ENCODE peak calls at places on chromosomes 11 and 22, in ten cellular contexts. One of them, this sample, is unnamed.
A peak's percentile ranks its signal among the peaks of the same experiment; 100 is the strongest.

GRCh38 chr11:75351541-75352416 is at the start of gene ARRB1:
- DNase-seq in AG09319: no peak
- DNase-seq in Calu3: peak; percentile 71
- DNase-seq in brain microvascular endothelial cell: peak; percentile 6
- DNase-seq in A549: peak; percentile 30
- DNase-seq in tibial nerve: peak; percentile 30
- DNase-seq in SK-N-SH: peak; percentile 92
- DNase-seq in CD4-positive, alpha-beta T cell: peak; percentile 61
- DNase-seq in spleen: peak; percentile 89
- DNase-seq in astrocyte of the spinal cord: no peak
- DNase-seq in this sample: peak; percentile 77

GRCh38 chr11:126137146-126137545 is 74.3 kb downstream of the RPUSD4 start:
- DNase-seq in AG09319: no peak
- DNase-seq in Calu3: no peak
- DNase-seq in brain microvascular endothelial cell: no peak
- DNase-seq in A549: no peak
- DNase-seq in tibial nerve: no peak
- DNase-seq in SK-N-SH: no peak
- DNase-seq in CD4-positive, alpha-beta T cell: no peak
- DNase-seq in spleen: no peak
- DNase-seq in astrocyte of the spinal cord: no peak
- DNase-seq in this sample: no peak

GRCh38 chr11:10731064-10731680 is 19.9 kb upstream of the CTR9 start:
- DNase-seq in AG09319: no peak
- DNase-seq in Calu3: no peak
- DNase-seq in brain microvascular endothelial cell: no peak
- DNase-seq in A549: no peak
- DNase-seq in tibial nerve: no peak
- DNase-seq in SK-N-SH: no peak
- DNase-seq in CD4-positive, alpha-beta T cell: no peak
- DNase-seq in spleen: no peak
- DNase-seq in astrocyte of the spinal cord: no peak
- DNase-seq in this sample: no peak

GRCh38 chr22:50206599-50206998 is 5.8 kb downstream of the SELENOO start:
- DNase-seq in AG09319: no peak
- DNase-seq in Calu3: peak; percentile 34
- DNase-seq in brain microvascular endothelial cell: peak; percentile 28
- DNase-seq in A549: peak; percentile 37
- DNase-seq in tibial nerve: no peak
- DNase-seq in SK-N-SH: peak; percentile 87
- DNase-seq in CD4-positive, alpha-beta T cell: no peak
- DNase-seq in spleen: peak; percentile 83
- DNase-seq in astrocyte of the spinal cord: no peak
- DNase-seq in this sample: no peak

GRCh38 chr22:45731798-45732495 is 60.3 kb downstream of the ATXN10 start:
- DNase-seq in AG09319: no peak
- DNase-seq in Calu3: no peak
- DNase-seq in brain microvascular endothelial cell: no peak
- DNase-seq in A549: peak; percentile 53
- DNase-seq in tibial nerve: no peak
- DNase-seq in SK-N-SH: no peak
- DNase-seq in CD4-positive, alpha-beta T cell: no peak
- DNase-seq in spleen: no peak
- DNase-seq in astrocyte of the spinal cord: peak; percentile 62
- DNase-seq in this sample: no peak

GRCh38 chr11:72758304-72758689 is 6.1 kb upstream of the ARAP1 start:
- DNase-seq in AG09319: no peak
- DNase-seq in Calu3: no peak
- DNase-seq in brain microvascular endothelial cell: peak; percentile 81
- DNase-seq in A549: no peak
- DNase-seq in tibial nerve: no peak
- DNase-seq in SK-N-SH: no peak
- DNase-seq in CD4-positive, alpha-beta T cell: no peak
- DNase-seq in spleen: no peak
- DNase-seq in astrocyte of the spinal cord: peak; percentile 89
- DNase-seq in this sample: no peak

GRCh38 chr11:72525466-72525865 is 91.1 kb upstream of the CLPB start:
- DNase-seq in AG09319: no peak
- DNase-seq in Calu3: no peak
- DNase-seq in brain microvascular endothelial cell: no peak
- DNase-seq in A549: no peak
- DNase-seq in tibial nerve: no peak
- DNase-seq in SK-N-SH: no peak
- DNase-seq in CD4-positive, alpha-beta T cell: no peak
- DNase-seq in spleen: no peak
- DNase-seq in astrocyte of the spinal cord: no peak
- DNase-seq in this sample: no peak

GRCh38 chr11:132457445-132457844 is 1074.9 kb downstream of the OPCML start:
- DNase-seq in AG09319: no peak
- DNase-seq in Calu3: no peak
- DNase-seq in brain microvascular endothelial cell: no peak
- DNase-seq in A549: no peak
- DNase-seq in tibial nerve: no peak
- DNase-seq in SK-N-SH: no peak
- DNase-seq in CD4-positive, alpha-beta T cell: no peak
- DNase-seq in spleen: no peak
- DNase-seq in astrocyte of the spinal cord: no peak
- DNase-seq in this sample: no peak

GRCh38 chr11:48034926-48035876 is 54.8 kb downstream of the PTPRJ start:
- DNase-seq in AG09319: no peak
- DNase-seq in Calu3: no peak
- DNase-seq in brain microvascular endothelial cell: no peak
- DNase-seq in A549: no peak
- DNase-seq in tibial nerve: peak; percentile 72
- DNase-seq in SK-N-SH: no peak
- DNase-seq in CD4-positive, alpha-beta T cell: no peak
- DNase-seq in spleen: peak; percentile 60
- DNase-seq in astrocyte of the spinal cord: no peak
- DNase-seq in this sample: no peak

GRCh38 chr11:128939591-128939990 is 3.1 kb downstream of the TP53AIP1 start:
- DNase-seq in AG09319: no peak
- DNase-seq in Calu3: no peak
- DNase-seq in brain microvascular endothelial cell: no peak
- DNase-seq in A549: no peak
- DNase-seq in tibial nerve: no peak
- DNase-seq in SK-N-SH: no peak
- DNase-seq in CD4-positive, alpha-beta T cell: no peak
- DNase-seq in spleen: no peak
- DNase-seq in astrocyte of the spinal cord: no peak
- DNase-seq in this sample: no peak

DNA sequence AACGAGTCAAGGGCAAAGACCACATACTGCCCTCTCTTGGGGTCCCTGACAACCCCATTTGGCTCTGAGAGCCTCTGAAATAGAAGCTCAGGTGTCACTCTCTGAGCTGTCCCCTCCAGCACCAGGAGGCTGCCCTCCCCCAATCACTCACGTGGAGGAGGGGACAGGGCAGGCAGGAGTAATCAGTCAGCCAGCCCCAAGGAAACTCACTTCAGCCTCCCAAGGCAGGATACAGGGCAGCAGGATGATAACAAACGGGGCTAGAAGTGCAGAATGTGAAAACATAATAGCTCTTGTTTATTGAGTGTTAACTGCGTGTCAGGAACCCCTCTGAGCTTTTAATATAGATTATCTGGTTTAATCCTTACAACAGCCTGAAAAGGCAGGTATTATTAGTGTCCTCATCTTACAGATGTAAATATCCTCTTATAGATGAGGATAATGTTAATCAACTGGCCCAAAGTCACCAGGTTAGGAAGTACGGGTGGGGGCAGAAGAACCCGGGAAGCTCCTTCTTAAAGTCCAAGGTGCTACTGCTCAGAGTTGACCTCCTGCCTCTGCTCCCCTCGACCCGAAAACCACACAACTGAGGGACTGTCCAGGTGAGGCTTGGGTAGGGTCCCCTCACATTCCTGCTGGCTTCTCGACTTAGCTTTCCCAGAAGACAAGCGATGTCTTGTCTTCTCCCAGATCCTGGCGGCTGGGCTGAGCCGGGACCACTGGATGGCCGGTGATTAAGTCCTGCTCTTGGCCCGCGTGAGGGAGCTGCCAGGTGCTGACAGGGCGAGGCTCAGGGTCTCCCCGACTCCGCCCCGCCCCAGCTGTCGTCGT is 2.7 kb downstream of the CHRM4 start:
- DNase-seq in AG09319: no peak
- DNase-seq in Calu3: no peak
- DNase-seq in brain microvascular endothelial cell: no peak
- DNase-seq in A549: no peak
- DNase-seq in tibial nerve: no peak
- DNase-seq in SK-N-SH: no peak
- DNase-seq in CD4-positive, alpha-beta T cell: no peak
- DNase-seq in spleen: no peak
- DNase-seq in astrocyte of the spinal cord: no peak
- DNase-seq in this sample: no peak
- TF ChIP-seq CTCF in AG09319: no peak
- TF ChIP-seq CTCF in Calu3: no peak
- TF ChIP-seq CTCF in brain microvascular endothelial cell: no peak
- TF ChIP-seq CTCF in A549: no peak
- TF ChIP-seq CTCF in tibial nerve: no peak
- TF ChIP-seq CTCF in SK-N-SH: no peak
- TF ChIP-seq CTCF in CD4-positive, alpha-beta T cell: no peak
- TF ChIP-seq CTCF in spleen: no peak
- TF ChIP-seq CTCF in astrocyte of the spinal cord: no peak
- TF ChIP-seq CTCF in this sample: no peak

GRCh38 chr11:63623513-63624140 is 9.4 kb upstream of the PLAAT3 start:
- DNase-seq in AG09319: no peak
- DNase-seq in Calu3: no peak
- DNase-seq in brain microvascular endothelial cell: no peak
- DNase-seq in A549: no peak
- DNase-seq in tibial nerve: no peak
- DNase-seq in SK-N-SH: no peak
- DNase-seq in CD4-positive, alpha-beta T cell: no peak
- DNase-seq in spleen: no peak
- DNase-seq in astrocyte of the spinal cord: peak; percentile 22
- DNase-seq in this sample: no peak

GRCh38 chr11:63622318-63622717 is 8.1 kb upstream of the PLAAT3 start:
- DNase-seq in AG09319: no peak
- DNase-seq in Calu3: peak; percentile 41
- DNase-seq in brain microvascular endothelial cell: no peak
- DNase-seq in A549: peak; percentile 51
- DNase-seq in tibial nerve: no peak
- DNase-seq in SK-N-SH: no peak
- DNase-seq in CD4-positive, alpha-beta T cell: no peak
- DNase-seq in spleen: no peak
- DNase-seq in astrocyte of the spinal cord: no peak
- DNase-seq in this sample: no peak

GRCh38 chr11:63616953-63617352 is 2.7 kb upstream of the PLAAT3 start:
- DNase-seq in AG09319: no peak
- DNase-seq in Calu3: no peak
- DNase-seq in brain microvascular endothelial cell: no peak
- DNase-seq in A549: no peak
- DNase-seq in tibial nerve: no peak
- DNase-seq in SK-N-SH: no peak
- DNase-seq in CD4-positive, alpha-beta T cell: no peak
- DNase-seq in spleen: no peak
- DNase-seq in astrocyte of the spinal cord: no peak
- DNase-seq in this sample: no peak

GRCh38 chr11:63620928-63621539 is 6.8 kb upstream of the PLAAT3 start:
- DNase-seq in AG09319: no peak
- DNase-seq in Calu3: no peak
- DNase-seq in brain microvascular endothelial cell: no peak
- DNase-seq in A549: no peak
- DNase-seq in tibial nerve: no peak
- DNase-seq in SK-N-SH: no peak
- DNase-seq in CD4-positive, alpha-beta T cell: no peak
- DNase-seq in spleen: no peak
- DNase-seq in astrocyte of the spinal cord: no peak
- DNase-seq in this sample: no peak

GRCh38 chr11:63619967-63620366 is 5.7 kb upstream of the PLAAT3 start:
- DNase-seq in AG09319: no peak
- DNase-seq in Calu3: no peak
- DNase-seq in brain microvascular endothelial cell: no peak
- DNase-seq in A549: no peak
- DNase-seq in tibial nerve: no peak
- DNase-seq in SK-N-SH: no peak
- DNase-seq in CD4-positive, alpha-beta T cell: no peak
- DNase-seq in spleen: no peak
- DNase-seq in astrocyte of the spinal cord: no peak
- DNase-seq in this sample: no peak
- TF ChIP-seq CTCF in AG09319: no peak
- TF ChIP-seq CTCF in Calu3: no peak
- TF ChIP-seq CTCF in brain microvascular endothelial cell: no peak
- TF ChIP-seq CTCF in A549: no peak
- TF ChIP-seq CTCF in tibial nerve: no peak
- TF ChIP-seq CTCF in SK-N-SH: no peak
- TF ChIP-seq CTCF in CD4-positive, alpha-beta T cell: no peak
- TF ChIP-seq CTCF in spleen: no peak
- TF ChIP-seq CTCF in astrocyte of the spinal cord: no peak
- TF ChIP-seq CTCF in this sample: no peak

GRCh38 chr11:1458340-1459218 is 28.0 kb downstream of the MOB2 start:
- DNase-seq in AG09319: no peak
- DNase-seq in Calu3: peak; percentile 17
- DNase-seq in brain microvascular endothelial cell: peak; percentile 13
- DNase-seq in A549: peak; percentile 55
- DNase-seq in tibial nerve: peak; percentile 67
- DNase-seq in SK-N-SH: peak; percentile 90
- DNase-seq in CD4-positive, alpha-beta T cell: no peak
- DNase-seq in spleen: no peak
- DNase-seq in astrocyte of the spinal cord: no peak
- DNase-seq in this sample: no peak
- TF ChIP-seq CTCF in AG09319: no peak
- TF ChIP-seq CTCF in Calu3: peak; percentile 45
- TF ChIP-seq CTCF in brain microvascular endothelial cell: peak; percentile 64
- TF ChIP-seq CTCF in A549: peak; percentile 18
- TF ChIP-seq CTCF in tibial nerve: peak; percentile 71
- TF ChIP-seq CTCF in SK-N-SH: peak; percentile 38
- TF ChIP-seq CTCF in CD4-positive, alpha-beta T cell: no peak
- TF ChIP-seq CTCF in spleen: no peak
- TF ChIP-seq CTCF in astrocyte of the spinal cord: peak; percentile 22
- TF ChIP-seq CTCF in this sample: peak; percentile 21

GRCh38 chr11:25733777-25734176 is 598.2 kb upstream of the ANO3 start:
- DNase-seq in AG09319: no peak
- DNase-seq in Calu3: no peak
- DNase-seq in brain microvascular endothelial cell: no peak
- DNase-seq in A549: no peak
- DNase-seq in tibial nerve: no peak
- DNase-seq in SK-N-SH: no peak
- DNase-seq in CD4-positive, alpha-beta T cell: no peak
- DNase-seq in spleen: no peak
- DNase-seq in astrocyte of the spinal cord: no peak
- DNase-seq in this sample: no peak

GRCh38 chr11:25737071-25737675 is 594.8 kb upstream of the ANO3 start:
- DNase-seq in AG09319: no peak
- DNase-seq in Calu3: no peak
- DNase-seq in brain microvascular endothelial cell: no peak
- DNase-seq in A549: no peak
- DNase-seq in tibial nerve: no peak
- DNase-seq in SK-N-SH: no peak
- DNase-seq in CD4-positive, alpha-beta T cell: no peak
- DNase-seq in spleen: no peak
- DNase-seq in astrocyte of the spinal cord: no peak
- DNase-seq in this sample: no peak

GRCh38 chr11:25734592-25735211 is 597.2 kb upstream of the ANO3 start:
- DNase-seq in AG09319: no peak
- DNase-seq in Calu3: peak; percentile 7
- DNase-seq in brain microvascular endothelial cell: peak; percentile 43
- DNase-seq in A549: no peak
- DNase-seq in tibial nerve: no peak
- DNase-seq in SK-N-SH: peak; percentile 12
- DNase-seq in CD4-positive, alpha-beta T cell: no peak
- DNase-seq in spleen: no peak
- DNase-seq in astrocyte of the spinal cord: peak; percentile 36
- DNase-seq in this sample: no peak
- TF ChIP-seq CTCF in AG09319: peak; percentile 32
- TF ChIP-seq CTCF in Calu3: peak; percentile 14
- TF ChIP-seq CTCF in brain microvascular endothelial cell: peak; percentile 43
- TF ChIP-seq CTCF in A549: no peak
- TF ChIP-seq CTCF in tibial nerve: no peak
- TF ChIP-seq CTCF in SK-N-SH: peak; percentile 59
- TF ChIP-seq CTCF in CD4-positive, alpha-beta T cell: no peak
- TF ChIP-seq CTCF in spleen: no peak
- TF ChIP-seq CTCF in astrocyte of the spinal cord: peak; percentile 44
- TF ChIP-seq CTCF in this sample: no peak

GRCh38 chr11:67698247-67698646 is 23.8 kb upstream of the ALDH3B2 start:
- DNase-seq in AG09319: no peak
- DNase-seq in Calu3: no peak
- DNase-seq in brain microvascular endothelial cell: peak; percentile 3
- DNase-seq in A549: peak; percentile 72
- DNase-seq in tibial nerve: no peak
- DNase-seq in SK-N-SH: no peak
- DNase-seq in CD4-positive, alpha-beta T cell: no peak
- DNase-seq in spleen: no peak
- DNase-seq in astrocyte of the spinal cord: no peak
- DNase-seq in this sample: no peak
- TF ChIP-seq CTCF in AG09319: no peak
- TF ChIP-seq CTCF in Calu3: no peak
- TF ChIP-seq CTCF in brain microvascular endothelial cell: peak; percentile 53
- TF ChIP-seq CTCF in A549: no peak
- TF ChIP-seq CTCF in tibial nerve: no peak
- TF ChIP-seq CTCF in SK-N-SH: peak; percentile 6
- TF ChIP-seq CTCF in CD4-positive, alpha-beta T cell: no peak
- TF ChIP-seq CTCF in spleen: no peak
- TF ChIP-seq CTCF in astrocyte of the spinal cord: peak; percentile 16
- TF ChIP-seq CTCF in this sample: no peak

This sample was measured in GM13976.